ENCODE peak calls at places on chromosomes 4 and X, in five cellular contexts. R, Y, Q, W and E are unnamed samples.

GRCh38 chr4:180665481-180665880 is 1577.7 kb upstream of the TENM3 start:
- DNase-seq in R (no peak), Y (no peak), W (no peak), Q (no peak), E (no peak)

GRCh38 chr4:18540349-18540748 is 518.8 kb upstream of the LCORL start:
- DNase-seq in W (no peak), Q (no peak), Y (no peak), R (no peak), E (no peak)

GRCh38 chrX:63503541-63503940 is 152.4 kb upstream of the SPIN4 start:
- DNase-seq in Y (no peak), W (no peak), R (no peak), Q (no peak), E (peak)

GRCh38 chrX:112081781-112082482 is 644 bp downstream of the TRPC5 start:
- DNase-seq in R (no peak), W (no peak), Q (no peak), Y (no peak), E (no peak)

GRCh38 chrX:92232182-92232581 is 453.0 kb downstream of the PCDH11X start:
- DNase-seq in Q (no peak), R (no peak), Y (no peak), W (no peak), E (no peak)

GRCh38 chr4:96916731-96917130 is 1076.8 kb downstream of the PDHA2 start:
- DNase-seq in Q (no peak), Y (no peak), R (no peak), W (no peak), E (no peak)

GRCh38 chr4:13912436-13912835 is 284.9 kb upstream of the BOD1L1 start:
- DNase-seq in W (no peak), R (no peak), Y (no peak), Q (no peak), E (no peak)

GRCh38 chr4:39053983-39054382 is 8.0 kb upstream of the KLHL5 start:
- DNase-seq in Q (no peak), W (no peak), R (no peak), Y (no peak), E (no peak)

GRCh38 chrX:134911348-134911747 is 79.4 kb upstream of the SMIM10 start:
- DNase-seq in W (no peak), Y (no peak), Q (no peak), R (no peak), E (no peak)

GRCh38 chr4:132506568-132506967 is 642.5 kb upstream of the PCDH10 start:
- DNase-seq in Q (no peak), Y (no peak), W (no peak), R (no peak), E (no peak)

GRCh38 chr4:128571747-128572146 is 237.8 kb upstream of the JADE1 start:
- DNase-seq in Q (peak), W (no peak), Y (peak), R (peak), E (peak)

GRCh38 chr4:140359571-140360427 is 13.6 kb upstream of the SCOC start:
- DNase-seq in Q (peak), Y (peak), W (peak), R (peak), E (peak)

GRCh38 chrX:23003121-23003520 is 3.4 kb downstream of the DDX53 start:
- DNase-seq in W (no peak), R (no peak), Y (no peak), Q (no peak), E (no peak)

GRCh38 chrX:17030580-17031285 is 84.3 kb downstream of the REPS2 start:
- DNase-seq in W (no peak), R (no peak), Y (no peak), Q (no peak), E (no peak)

GRCh38 chrX:48761674-48762471 is at the start of gene GLOD5:
- DNase-seq in W (no peak), Y (no peak), Q (no peak), R (peak), E (no peak)

GRCh38 chr4:67581913-67582312 is 23.4 kb downstream of the STAP1 start:
- DNase-seq in Q (no peak), Y (no peak), W (no peak), R (no peak), E (no peak)

GRCh38 chr4:7655549-7656243 is 221.0 kb upstream of the PSAPL1 start:
- DNase-seq in R (no peak), Q (no peak), W (no peak), Y (no peak), E (no peak)